ENCODE peak calls at places on chromosomes 7 and 10, in eight cellular contexts. Q is natural killer cell; F is endothelial cell; X is adrenal gland; R is hepatocyte; B is chondrocyte; A is cardiac fibroblast; D is CD4-positive, alpha-beta T cell. S is an unnamed sample.

GRCh38 chr7:134804351-134804750 is 24.9 kb downstream of the CALD1 start:
- DNase-seq in Q (no peak), F (no peak), X (no peak), R (no peak), B (no peak), A (peak; percentile 77), D (no peak), S (no peak)

GRCh38 chr7:2108501-2109250 is 124.1 kb downstream of the MAD1L1 start:
- DNase-seq in Q (no peak), F (no peak), X (no peak), R (no peak), B (no peak), A (no peak), D (no peak), S (no peak)

GRCh38 chr7:70614237-70614984 is 517.5 kb upstream of the GALNT17 start:
- DNase-seq in Q (no peak), F (no peak), X (peak; percentile 39), R (peak; percentile 36), B (no peak), A (peak; percentile 75), D (no peak), S (peak; percentile 16)

GRCh38 chr7:126605553-126605952 is 647.2 kb downstream of the GRM8 start:
- DNase-seq in Q (no peak), F (no peak), X (no peak), R (no peak), B (no peak), A (no peak), D (no peak), S (no peak)

GRCh38 chr7:122136033-122136432 is 8.0 kb downstream of the AASS start:
- DNase-seq in Q (no peak), F (no peak), X (no peak), R (no peak), B (no peak), A (peak; percentile 15), D (no peak), S (no peak)

GRCh38 chr10:132371641-132372081 is 25.3 kb upstream of the PWWP2B start:
- DNase-seq in Q (no peak), F (no peak), X (no peak), R (no peak), B (peak; percentile 59), A (no peak), D (no peak), S (no peak)

GRCh38 chr10:118840776-118841468 is 86.2 kb upstream of the CACUL1 start:
- DNase-seq in Q (no peak), F (no peak), X (no peak), R (no peak), B (no peak), A (no peak), D (no peak), S (no peak)

GRCh38 chr10:21135396-21135973 is 238.4 kb upstream of the NEBL start:
- DNase-seq in Q (no peak), F (no peak), X (no peak), R (no peak), B (no peak), A (peak; percentile 69), D (no peak), S (no peak)

GRCh38 chr7:17680026-17680425 is 260.3 kb downstream of the SNX13 start:
- DNase-seq in Q (no peak), F (no peak), X (peak; percentile 31), R (peak; percentile 29), B (no peak), A (peak; percentile 95), D (no peak), S (no peak)

GRCh38 chr10:114100848-114101741 is 57.4 kb downstream of the ADRB1 start:
- DNase-seq in Q (no peak), F (peak; percentile 38), X (no peak), R (peak; percentile 46), B (no peak), A (peak; percentile 46), D (no peak), S (no peak)

GRCh38 chr7:116041615-116042014 is 11.1 kb upstream of the TFEC start:
- DNase-seq in Q (no peak), F (no peak), X (no peak), R (no peak), B (no peak), A (no peak), D (no peak), S (no peak)

GRCh38 chr7:5689716-5690115 is 91.7 kb downstream of the RNF216 start:
- DNase-seq in Q (no peak), F (no peak), X (no peak), R (no peak), B (no peak), A (peak; percentile 42), D (no peak), S (no peak)

GRCh38 chr10:125014086-125014830 is 72.3 kb downstream of the ZRANB1 start:
- DNase-seq in Q (no peak), F (no peak), X (no peak), R (no peak), B (no peak), A (no peak), D (no peak), S (no peak)

GRCh38 chr7:131250331-131250730 is 77.3 kb upstream of the MKLN1 start:
- DNase-seq in Q (no peak), F (no peak), X (no peak), R (no peak), B (no peak), A (no peak), D (no peak), S (no peak)

GRCh38 chr7:155227788-155228458 is 69.8 kb upstream of the INSIG1 start:
- DNase-seq in Q (no peak), F (no peak), X (no peak), R (no peak), B (no peak), A (no peak), D (no peak), S (no peak)

GRCh38 chr10:75146780-75147179 is 35.3 kb downstream of the SAMD8 start:
- DNase-seq in Q (no peak), F (no peak), X (no peak), R (no peak), B (no peak), A (no peak), D (no peak), S (no peak)

GRCh38 chr10:53356616-53357349 is 584.2 kb upstream of the MBL2 start:
- DNase-seq in Q (no peak), F (no peak), X (no peak), R (no peak), B (no peak), A (no peak), D (no peak), S (no peak)

GRCh38 chr10:71765176-71765906 is 8.0 kb downstream of the VSIR start:
- DNase-seq in Q (no peak), F (no peak), X (no peak), R (no peak), B (peak; percentile 76), A (peak; percentile 72), D (no peak), S (no peak)

GRCh38 chr7:159042639-159043101 is 102.0 kb downstream of the VIPR2 start:
- DNase-seq in Q (no peak), F (no peak), X (peak; percentile 4), R (no peak), B (no peak), A (no peak), D (no peak), S (no peak)

DNA sequence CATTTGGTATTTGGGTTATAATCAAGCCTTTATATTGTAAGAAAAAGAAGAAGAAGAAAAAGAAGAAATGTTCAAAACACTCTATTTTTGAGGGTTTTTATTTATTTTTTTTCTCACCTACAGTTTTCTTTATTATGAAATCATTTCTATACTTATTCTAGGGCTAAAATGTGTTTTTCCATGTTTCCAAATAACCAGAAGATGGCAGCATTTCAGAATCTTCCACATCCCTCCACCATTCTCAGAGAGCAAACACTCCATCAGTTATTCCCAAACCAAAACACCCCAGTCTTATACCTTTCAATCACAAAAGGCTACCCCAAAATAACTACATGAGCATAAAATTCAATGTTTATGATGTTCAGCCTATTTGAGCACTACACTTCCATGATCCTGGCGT is 38.7 kb upstream of the PPP1R17 start:
- DNase-seq in Q (no peak), F (no peak), X (no peak), R (no peak), B (no peak), A (peak; percentile 11), D (no peak), S (no peak)
- TF ChIP-seq CTCF in Q (no peak), F (no peak), X (peak; percentile 29), R (peak; percentile 42), B (peak; percentile 74), A (no peak), D (no peak), S (no peak)

DNA sequence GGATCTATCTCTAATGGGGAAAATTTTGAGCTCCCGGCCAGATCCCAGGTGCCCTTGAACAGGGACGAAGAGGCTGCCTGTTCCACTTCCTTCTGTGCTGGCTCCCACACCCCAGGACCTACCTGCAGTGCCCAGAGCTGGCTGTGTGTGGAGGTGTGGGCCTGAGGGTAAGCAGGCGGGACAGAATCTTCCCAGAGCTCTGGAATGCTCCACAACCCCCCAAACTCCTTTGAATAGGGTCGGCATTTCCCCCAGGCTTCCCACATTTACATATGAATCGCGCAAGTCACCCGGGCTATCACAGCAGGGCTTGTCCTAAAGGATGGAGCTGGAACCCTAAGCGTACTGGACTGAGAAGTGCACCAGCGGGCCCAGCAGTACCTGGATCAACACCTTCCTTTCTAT is 95.9 kb downstream of the DNMBP start:
- DNase-seq in Q (no peak), F (peak; percentile 54), X (no peak), R (peak; percentile 45), B (no peak), A (no peak), D (no peak), S (no peak)
- TF ChIP-seq CTCF in Q (no peak), F (no peak), X (no peak), R (peak; percentile 31), B (no peak), A (no peak), D (no peak), S (no peak)

DNA sequence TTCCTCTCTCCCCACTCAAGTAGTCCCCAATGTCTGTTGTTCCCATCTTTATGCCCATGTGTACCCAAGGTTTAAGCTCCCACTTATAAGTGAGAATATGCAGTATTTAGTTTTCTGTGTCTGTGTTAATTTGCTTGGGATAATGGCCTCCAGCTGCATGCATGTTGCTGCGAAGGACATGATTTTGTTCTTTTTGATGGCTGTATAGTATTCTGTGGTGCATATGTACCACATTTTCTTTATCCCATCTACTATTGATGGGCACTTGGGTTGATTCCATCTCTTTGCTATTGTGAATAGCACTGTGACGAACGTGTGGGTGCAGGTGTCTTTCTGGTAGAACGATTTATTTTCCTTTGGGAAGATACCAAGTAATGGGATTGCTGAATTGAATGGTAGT is 170.2 kb upstream of the AUTS2 start:
- DNase-seq in Q (no peak), F (no peak), X (no peak), R (no peak), B (no peak), A (no peak), D (no peak), S (no peak)
- TF ChIP-seq CTCF in Q (no peak), F (no peak), X (no peak), R (no peak), B (no peak), A (no peak), D (no peak), S (no peak)

DNA sequence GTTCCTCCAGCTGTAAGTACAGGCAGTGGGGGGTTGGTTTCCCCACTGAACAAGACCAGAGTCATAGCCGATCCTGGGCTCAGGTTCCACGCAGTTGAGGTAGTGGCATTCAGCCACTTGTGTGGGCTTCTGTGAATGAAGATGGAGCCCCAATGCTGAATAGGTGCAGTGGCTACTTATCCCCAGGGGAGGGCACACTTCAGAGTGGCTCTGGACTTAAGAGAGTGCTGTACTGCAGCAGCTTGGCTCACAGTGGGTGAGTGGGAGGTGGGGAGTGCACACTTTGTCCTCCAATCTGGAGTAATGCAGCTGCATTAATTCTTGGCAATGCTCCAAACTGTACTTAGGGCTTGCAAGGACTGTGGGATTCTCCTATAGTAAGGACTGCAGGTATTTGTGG is 81.9 kb downstream of the BUB3 start:
- DNase-seq in Q (no peak), F (peak; percentile 8), X (no peak), R (no peak), B (no peak), A (no peak), D (no peak), S (no peak)
- TF ChIP-seq CTCF in Q (no peak), F (no peak), X (no peak), R (no peak), B (no peak), A (no peak), D (no peak), S (no peak)

S was measured in activated B cell treated with CpG ODN at 0.5 μM for 24 hours.